ENCODE peak calls at places on chromosomes 7 and 10, in four cellular contexts. M is brain microvascular endothelial cell, P is choroid plexus epithelial cell, L is nucleus accumbens. N is an unnamed sample.

GRCh38 chr10:47309403-47310089 is 9.5 kb downstream of the GDF10 start:
- DNase-seq in M (no peak), L (no peak), P (peak; percentile 22), N (peak; percentile 32)

GRCh38 chr7:22125436-22125835 is 179.7 kb upstream of the CDCA7L start:
- DNase-seq in L (no peak), M (no peak), P (no peak), N (no peak)

GRCh38 chr10:102400598-102401321 is 5.3 kb downstream of the NFKB2 start:
- DNase-seq in L (no peak), M (no peak), P (no peak), N (no peak)

GRCh38 chr10:93954299-93954698 is 39.4 kb upstream of the PLCE1 start:
- DNase-seq in M (no peak), L (no peak), P (no peak), N (no peak)

GRCh38 chr7:143479055-143479766 is 1.5 kb downstream of the TAS2R41 start:
- DNase-seq in P (no peak), M (no peak), L (no peak), N (no peak)

GRCh38 chr10:132507956-132508490 is 29.6 kb upstream of the INPP5A start:
- DNase-seq in L (no peak), M (no peak), P (no peak), N (no peak)

GRCh38 chr7:26664735-26665420 is 199.5 kb downstream of the SKAP2 start:
- DNase-seq in L (no peak), M (no peak), P (peak; percentile 32), N (no peak)

GRCh38 chr10:3538850-3539531 is 246.0 kb downstream of the KLF6 start:
- DNase-seq in M (peak; percentile 96), P (peak; percentile 99), L (peak; percentile 37), N (peak; percentile 11)

GRCh38 chr10:119826777-119827176 is 45.9 kb downstream of the MCMBP start:
- DNase-seq in M (no peak), P (peak; percentile 27), L (no peak), N (no peak)

GRCh38 chr10:114387784-114388183 is 16.5 kb downstream of the AFAP1L2 start:
- DNase-seq in P (no peak), L (no peak), M (no peak), N (peak; percentile 23)

GRCh38 chr7:40306596-40306995 is 171.8 kb downstream of the SUGCT start:
- DNase-seq in M (peak; percentile 70), L (no peak), P (peak; percentile 93), N (no peak)